ENCODE peak calls at places on chromosomes 13 and 19, in four cellular contexts. N is transverse colon, T is A549, F is ovary. X is an unnamed sample.

GRCh38 chr19:45515081-45515624 is 7.9 kb downstream of the VASP start:
- DNase-seq in F (no peak), N (peak), T (no peak), X (no peak)

GRCh38 chr13:112606125-112607001 is 18.4 kb upstream of the TUBGCP3 start:
- DNase-seq in F (peak), N (peak), T (peak), X (peak)

GRCh38 chr19:46159418-46159817 is 11.4 kb downstream of the IGFL2 start:
- DNase-seq in T (no peak), F (no peak), N (no peak), X (no peak)

GRCh38 chr19:33391631-33392249 is 18.2 kb downstream of the CEBPG start:
- DNase-seq in T (no peak), N (no peak), F (no peak), X (no peak)

GRCh38 chr13:67138937-67139336 is 91.2 kb downstream of the PCDH9 start:
- DNase-seq in N (no peak), T (no peak), F (no peak), X (no peak)

GRCh38 chr19:16423891-16424290 is 47.9 kb downstream of the EPS15L1 start:
- DNase-seq in N (no peak), T (no peak), F (no peak), X (no peak)

GRCh38 chr19:13401388-13401787 is 104.9 kb downstream of the CACNA1A start:
- DNase-seq in T (peak), N (no peak), F (no peak), X (no peak)

GRCh38 chr19:20238025-20238623 is 71.1 kb downstream of the ZNF486 start:
- DNase-seq in T (no peak), N (peak), F (peak), X (peak)

GRCh38 chr19:36719687-36720556 is 32.5 kb downstream of the ZNF567 start:
- DNase-seq in N (no peak), T (peak), F (no peak), X (no peak)

GRCh38 chr19:12668937-12669271 is 2.3 kb downstream of the WDR83 start:
- DNase-seq in N (peak), T (peak), F (no peak), X (no peak)

GRCh38 chr13:30898721-30899188 is 7.3 kb upstream of the MEDAG start:
- DNase-seq in N (no peak), F (no peak), T (peak), X (no peak)

GRCh38 chr19:40413291-40413994 is at the start of gene PRX:
- DNase-seq in N (no peak), T (no peak), F (no peak), X (no peak)

GRCh38 chr13:25930655-25931054 is 121.2 kb downstream of the SHISA2 start:
- DNase-seq in T (no peak), N (no peak), F (no peak), X (no peak)

GRCh38 chr19:16588089-16588823 is 16.0 kb upstream of the SLC35E1 start:
- DNase-seq in N (peak), T (no peak), F (no peak), X (no peak)

GRCh38 chr13:19606152-19606551 is 27.3 kb upstream of the MPHOSPH8 start:
- DNase-seq in F (no peak), T (peak), N (no peak), X (peak)
- H3K27ac ChIP-seq in F (no peak), T (no peak), N (no peak), X (peak)

GRCh38 chr19:50509366-50509765 is 1.6 kb downstream of the JOSD2 start:
- DNase-seq in F (no peak), N (no peak), T (no peak), X (no peak)

GRCh38 chr19:50510700-50511068 is 307 bp downstream of the JOSD2 start:
- DNase-seq in N (no peak), T (no peak), F (no peak), X (no peak)

GRCh38 chr19:50507376-50507775 is 3.6 kb downstream of the JOSD2 start:
- DNase-seq in F (no peak), N (no peak), T (no peak), X (no peak)

GRCh38 chr19:50510121-50510670 is 795 bp downstream of the JOSD2 start:
- DNase-seq in T (no peak), N (no peak), F (no peak), X (no peak)

DNA sequence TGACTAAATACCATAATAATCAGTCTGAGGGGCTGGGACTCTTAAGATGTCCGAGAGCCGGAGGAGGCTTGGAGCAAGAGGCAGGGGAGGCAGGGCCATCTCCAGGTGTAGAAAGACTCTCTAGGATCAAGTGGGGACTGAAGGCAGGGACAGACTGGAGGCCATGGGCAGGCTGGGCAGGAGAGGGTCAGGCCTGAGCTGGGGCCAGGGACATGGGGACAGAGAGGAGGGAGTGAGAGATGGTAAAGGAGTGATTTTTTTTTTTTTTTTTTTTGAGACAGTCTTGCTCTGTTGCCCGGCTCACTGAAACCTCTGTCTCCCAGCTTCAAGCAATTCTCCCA is 2.2 kb downstream of the JOSD2 start:
- DNase-seq in N (no peak), T (no peak), F (no peak), X (no peak)
- H3K27ac ChIP-seq in N (no peak), T (no peak), F (no peak), X (no peak)

DNA sequence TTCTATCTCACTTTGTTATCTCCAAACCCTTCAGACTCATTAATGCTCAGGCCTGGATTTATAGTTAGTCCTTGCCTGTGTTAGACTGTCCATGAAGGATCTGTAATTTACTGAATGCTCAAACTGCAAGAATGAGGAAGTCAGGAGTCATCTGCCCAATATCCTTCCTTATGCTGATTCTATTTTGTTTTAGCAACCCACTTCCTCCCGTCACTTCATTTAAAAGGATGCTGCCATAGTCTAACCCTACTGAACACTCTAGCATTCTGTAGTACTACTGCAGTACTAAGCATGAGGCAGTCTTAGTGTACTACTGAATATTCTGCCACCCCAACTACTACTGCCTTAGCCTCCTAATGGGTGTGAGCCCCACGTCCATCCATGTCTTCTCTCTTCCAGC is 1.5 kb downstream of the FCAR start:
- DNase-seq in T (no peak), N (no peak), F (no peak), X (no peak)
- H3K27ac ChIP-seq in T (no peak), N (no peak), F (no peak), X (no peak)

DNA sequence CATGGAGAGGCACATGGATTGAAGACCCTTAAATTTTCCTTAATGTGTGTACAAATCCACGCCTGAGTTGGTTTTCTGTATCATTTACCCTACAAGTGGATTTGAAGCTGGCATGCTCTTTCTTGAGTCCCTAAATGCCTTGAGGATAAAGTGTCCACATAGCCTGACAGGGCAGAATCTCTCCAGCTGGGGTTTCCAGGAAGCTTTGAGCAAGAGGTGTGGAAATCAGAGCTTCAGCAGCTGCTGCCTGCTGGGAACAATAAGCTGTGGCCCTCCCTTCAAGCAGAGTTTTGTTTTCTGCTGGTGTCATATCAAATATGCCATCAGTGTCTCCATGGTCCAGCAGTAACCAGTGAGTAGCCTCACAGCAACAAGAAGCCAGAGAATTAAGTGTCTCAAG is 120.3 kb upstream of the SERTM1 start:
- DNase-seq in N (no peak), F (no peak), T (no peak), X (no peak)
- H3K27ac ChIP-seq in N (no peak), F (no peak), T (no peak), X (no peak)

DNA sequence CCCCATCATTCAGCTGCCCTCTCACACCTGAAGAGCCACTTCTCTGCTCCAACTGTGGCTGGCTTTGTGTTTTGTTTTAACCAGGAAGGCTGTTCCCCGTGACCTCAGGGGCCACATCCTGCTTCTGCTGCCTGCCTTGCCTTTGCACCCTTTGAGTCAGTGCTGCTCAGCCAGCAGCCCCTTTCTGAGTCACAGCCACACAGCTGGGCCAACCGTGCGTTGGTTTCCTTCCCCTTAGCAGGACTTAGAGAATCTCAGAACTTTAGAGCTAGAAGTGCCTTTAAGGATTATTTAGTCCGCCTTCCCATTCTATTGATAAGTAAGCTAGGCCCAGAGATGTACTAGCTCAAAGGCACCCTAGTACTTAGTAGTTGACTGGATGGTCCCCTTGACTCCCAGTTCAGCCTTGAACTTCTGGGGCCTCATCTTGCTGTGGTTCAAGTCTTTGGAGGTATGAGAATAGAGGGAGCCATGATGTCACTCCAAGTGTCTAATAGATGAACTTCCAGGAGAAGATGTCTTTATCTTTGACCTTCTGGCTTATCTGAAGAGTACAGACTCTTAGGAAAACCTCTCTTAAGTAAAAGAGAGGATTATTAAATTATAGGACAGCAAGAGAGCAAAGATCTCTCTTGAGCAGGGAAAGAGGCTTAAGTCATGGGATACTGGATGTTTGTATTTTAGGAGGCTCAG is 8.0 kb downstream of the RGCC start:
- DNase-seq in F (no peak), T (no peak), N (peak), X (peak)
- H3K27ac ChIP-seq in F (no peak), T (no peak), N (peak), X (peak)

DNA sequence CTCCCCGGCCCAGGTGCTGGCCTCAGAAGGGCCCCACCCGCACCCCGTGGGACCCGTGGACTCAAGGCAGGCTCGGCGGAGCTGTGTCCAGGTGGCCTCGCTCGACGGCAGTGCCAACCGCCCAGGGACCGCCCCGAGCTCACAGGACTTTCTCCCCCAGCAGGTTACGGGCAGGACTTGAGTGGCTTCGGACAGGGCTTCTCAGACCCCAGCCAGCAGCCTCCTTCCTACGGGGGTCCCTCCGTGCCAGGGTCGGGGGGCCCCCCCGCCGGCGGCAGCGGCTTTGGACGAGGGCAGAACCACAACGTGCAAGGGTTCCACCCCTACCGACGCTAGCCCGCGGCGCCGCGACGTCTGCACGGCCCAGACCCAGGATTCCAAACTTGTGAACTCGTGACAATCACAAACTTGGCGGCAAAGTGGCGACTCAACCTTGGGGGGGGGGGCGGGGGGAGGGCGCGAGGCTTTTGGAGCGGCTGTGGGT is 3.6 kb upstream of the RPS15 start:
- DNase-seq in T (no peak), N (no peak), F (no peak), X (no peak)
- H3K27ac ChIP-seq in T (no peak), N (no peak), F (no peak), X (no peak)

DNA sequence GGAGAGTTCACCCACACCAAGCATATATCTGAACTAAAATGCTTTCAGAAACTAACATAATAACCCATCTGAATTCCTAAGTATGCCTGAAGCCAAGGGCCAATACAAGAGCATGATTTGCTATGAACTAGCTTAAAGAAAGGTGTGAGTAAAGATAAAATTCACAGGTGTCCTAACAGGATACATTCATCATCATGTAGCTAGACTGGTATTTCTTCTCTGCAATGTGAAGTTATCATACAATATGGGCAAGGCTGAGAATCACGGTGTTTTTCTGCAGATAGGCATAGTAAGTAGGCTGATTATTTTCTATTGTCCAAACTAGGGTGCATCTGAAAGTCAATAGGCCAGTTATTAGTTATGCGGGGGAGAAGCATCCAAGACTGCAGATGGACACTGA is 63.1 kb downstream of the STK24 start:
- DNase-seq in F (no peak), T (no peak), N (no peak), X (no peak)
- H3K27ac ChIP-seq in F (no peak), T (no peak), N (no peak), X (peak)

GRCh38 chr19:28883241-28883693 is 329.7 kb downstream of the UQCRFS1 start:
- DNase-seq in T (no peak), F (peak), N (no peak), X (no peak)
- H3K27ac ChIP-seq in T (no peak), F (no peak), N (no peak), X (no peak)

X was measured in epithelial cell of prostate.